ENCODE peak calls at places on chromosomes 6 and 20, in five cellular contexts. One of them, this sample, is unnamed.

GRCh38 chr20:8427419-8428065 is 295.5 kb downstream of the PLCB1 start:
- DNase-seq in BJ: no peak
- DNase-seq in A549: no peak
- DNase-seq in fibroblast of the aortic adventitia: peak
- DNase-seq in sigmoid colon: no peak
- DNase-seq in this sample: no peak

GRCh38 chr6:29834564-29835436 is 7.2 kb downstream of the HLA-G start:
- DNase-seq in A549: no peak
- DNase-seq in sigmoid colon: no peak
- DNase-seq in fibroblast of the aortic adventitia: peak
- DNase-seq in BJ: no peak
- DNase-seq in this sample: peak

GRCh38 chr6:88612631-88613030 is 350.8 kb downstream of the RNGTT start:
- DNase-seq in BJ: no peak
- DNase-seq in A549: no peak
- DNase-seq in fibroblast of the aortic adventitia: no peak
- DNase-seq in sigmoid colon: no peak
- DNase-seq in this sample: no peak

GRCh38 chr20:62476074-62476838 is 461 bp upstream of the GATA5 start:
- DNase-seq in sigmoid colon: no peak
- DNase-seq in A549: peak
- DNase-seq in fibroblast of the aortic adventitia: no peak
- DNase-seq in BJ: no peak
- DNase-seq in this sample: no peak

GRCh38 chr6:136095961-136096360 is 154.2 kb downstream of the MTFR2 start:
- DNase-seq in sigmoid colon: peak
- DNase-seq in BJ: no peak
- DNase-seq in fibroblast of the aortic adventitia: peak
- DNase-seq in A549: no peak
- DNase-seq in this sample: no peak

GRCh38 chr6:143205983-143206382 is 145.3 kb downstream of the AIG1 start:
- DNase-seq in BJ: no peak
- DNase-seq in A549: no peak
- DNase-seq in sigmoid colon: no peak
- DNase-seq in fibroblast of the aortic adventitia: peak
- DNase-seq in this sample: no peak

GRCh38 chr20:63653041-63653973 is at the start of gene STMN3:
- DNase-seq in sigmoid colon: peak
- DNase-seq in BJ: peak
- DNase-seq in fibroblast of the aortic adventitia: peak
- DNase-seq in A549: peak
- DNase-seq in this sample: peak

GRCh38 chr6:53333439-53334408 is 15.0 kb downstream of the ELOVL5 start:
- DNase-seq in BJ: no peak
- DNase-seq in fibroblast of the aortic adventitia: no peak
- DNase-seq in sigmoid colon: no peak
- DNase-seq in A549: no peak
- DNase-seq in this sample: no peak

GRCh38 chr20:45345104-45345936 is 2.9 kb downstream of the SDC4 start:
- DNase-seq in A549: no peak
- DNase-seq in sigmoid colon: no peak
- DNase-seq in BJ: no peak
- DNase-seq in fibroblast of the aortic adventitia: no peak
- DNase-seq in this sample: peak

GRCh38 chr6:125954735-125955410 is 1.7 kb upstream of the HINT3 start:
- DNase-seq in A549: no peak
- DNase-seq in BJ: no peak
- DNase-seq in fibroblast of the aortic adventitia: no peak
- DNase-seq in sigmoid colon: no peak
- DNase-seq in this sample: no peak

GRCh38 chr6:125950293-125950692 is 6.3 kb upstream of the HINT3 start:
- DNase-seq in sigmoid colon: no peak
- DNase-seq in BJ: peak
- DNase-seq in A549: peak
- DNase-seq in fibroblast of the aortic adventitia: peak
- DNase-seq in this sample: peak

GRCh38 chr6:125951323-125951722 is 5.2 kb upstream of the HINT3 start:
- DNase-seq in fibroblast of the aortic adventitia: no peak
- DNase-seq in A549: no peak
- DNase-seq in BJ: no peak
- DNase-seq in sigmoid colon: no peak
- DNase-seq in this sample: no peak

GRCh38 chr6:125953502-125953875 is 3.1 kb upstream of the HINT3 start:
- DNase-seq in fibroblast of the aortic adventitia: no peak
- DNase-seq in BJ: no peak
- DNase-seq in A549: no peak
- DNase-seq in sigmoid colon: no peak
- DNase-seq in this sample: peak

DNA sequence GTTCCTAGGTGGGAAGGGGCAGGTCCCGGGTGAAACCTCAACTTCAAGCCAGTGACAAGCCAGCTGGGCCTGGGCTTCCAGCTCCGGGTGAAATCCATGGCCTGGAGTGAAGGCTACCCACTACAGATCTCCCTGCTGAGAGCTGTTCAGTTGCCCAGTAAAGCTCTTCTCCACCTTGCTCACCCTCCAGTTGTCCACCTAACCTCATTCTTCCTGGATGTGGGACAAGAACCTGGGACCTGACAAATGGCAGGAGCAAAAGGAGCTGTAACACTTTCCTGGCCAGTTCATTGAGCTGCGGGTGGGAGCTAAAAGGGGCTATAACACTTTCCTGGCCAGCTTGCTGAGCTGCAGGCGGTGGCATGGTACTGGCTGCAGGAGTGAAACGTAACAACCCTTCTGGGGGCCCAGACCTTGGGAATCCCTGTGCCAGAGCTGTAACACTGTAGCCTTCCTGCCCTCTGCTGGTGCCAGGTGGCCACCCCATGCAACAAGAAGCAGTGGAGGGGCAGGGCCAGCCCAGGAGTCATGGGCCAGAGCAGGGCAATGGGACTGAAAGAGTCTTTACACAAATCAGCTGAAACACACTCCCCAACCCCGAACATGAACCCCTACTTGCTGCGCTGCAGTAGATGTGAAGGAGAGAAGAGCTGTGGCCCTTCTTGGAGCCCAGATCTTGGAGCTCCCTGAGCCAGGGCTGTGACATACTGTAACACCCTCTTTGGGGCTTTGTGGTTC is 3.6 kb upstream of the HINT3 start:
- DNase-seq in sigmoid colon: no peak
- DNase-seq in A549: peak
- DNase-seq in BJ: no peak
- DNase-seq in fibroblast of the aortic adventitia: peak
- DNase-seq in this sample: peak
- TF ChIP-seq CTCF in sigmoid colon: no peak
- TF ChIP-seq CTCF in A549: peak
- TF ChIP-seq CTCF in BJ: peak
- TF ChIP-seq CTCF in fibroblast of the aortic adventitia: peak
- TF ChIP-seq CTCF in this sample: peak

GRCh38 chr20:36542019-36542488 is 735 bp downstream of the MYL9 start:
- DNase-seq in sigmoid colon: peak
- DNase-seq in A549: peak
- DNase-seq in BJ: no peak
- DNase-seq in fibroblast of the aortic adventitia: peak
- DNase-seq in this sample: peak
- H3K4me3 ChIP-seq in sigmoid colon: peak
- H3K4me3 ChIP-seq in A549: peak
- H3K4me3 ChIP-seq in BJ: peak
- H3K4me3 ChIP-seq in fibroblast of the aortic adventitia: peak
- H3K4me3 ChIP-seq in this sample: no peak

GRCh38 chr20:35697696-35698297 is 1.4 kb downstream of the NFS1 start:
- DNase-seq in BJ: no peak
- DNase-seq in sigmoid colon: peak
- DNase-seq in A549: no peak
- DNase-seq in fibroblast of the aortic adventitia: no peak
- DNase-seq in this sample: no peak

GRCh38 chr20:35695978-35696377 is 3.2 kb downstream of the NFS1 start:
- DNase-seq in fibroblast of the aortic adventitia: no peak
- DNase-seq in BJ: no peak
- DNase-seq in sigmoid colon: peak
- DNase-seq in A549: no peak
- DNase-seq in this sample: no peak

GRCh38 chr20:35698298-35699126 is 640 bp downstream of the NFS1 start:
- DNase-seq in A549: no peak
- DNase-seq in fibroblast of the aortic adventitia: no peak
- DNase-seq in BJ: no peak
- DNase-seq in sigmoid colon: peak
- DNase-seq in this sample: peak

GRCh38 chr20:35699127-35699913 is at the start of the genes NFS1 and ROMO1:
- DNase-seq in sigmoid colon: peak
- DNase-seq in fibroblast of the aortic adventitia: peak
- DNase-seq in A549: peak
- DNase-seq in BJ: peak
- DNase-seq in this sample: peak

DNA sequence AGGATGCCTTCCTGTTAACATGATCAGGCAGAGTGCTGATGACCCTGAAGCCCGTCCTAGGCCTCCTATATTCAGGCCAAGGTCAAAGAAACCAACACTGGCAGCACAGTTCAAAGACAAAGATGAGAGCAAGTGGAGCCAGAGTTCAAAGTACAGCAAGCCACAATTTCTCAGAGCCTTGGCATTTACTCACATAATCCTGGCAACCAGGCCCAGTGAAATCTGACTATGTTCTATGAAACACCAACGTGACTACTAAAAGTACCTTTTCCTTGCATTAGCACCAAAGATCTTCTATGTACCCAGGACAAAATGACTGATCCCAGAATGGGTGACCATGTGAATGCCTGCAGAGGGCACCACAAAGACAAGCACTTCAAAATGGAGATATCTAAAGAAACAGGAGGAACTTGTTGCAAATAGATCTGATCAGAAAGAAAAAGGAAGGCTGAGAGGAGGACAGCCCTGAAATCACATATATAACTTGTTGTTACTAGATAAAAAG is 3.9 kb downstream of the NFS1 start:
- DNase-seq in sigmoid colon: no peak
- DNase-seq in BJ: no peak
- DNase-seq in A549: no peak
- DNase-seq in fibroblast of the aortic adventitia: no peak
- DNase-seq in this sample: no peak
- TF ChIP-seq CTCF in sigmoid colon: no peak
- TF ChIP-seq CTCF in BJ: no peak
- TF ChIP-seq CTCF in A549: no peak
- TF ChIP-seq CTCF in fibroblast of the aortic adventitia: no peak
- TF ChIP-seq CTCF in this sample: no peak

GRCh38 chr6:147040521-147040920 is 163.7 kb upstream of the STXBP5 start:
- DNase-seq in BJ: no peak
- DNase-seq in fibroblast of the aortic adventitia: no peak
- DNase-seq in A549: no peak
- DNase-seq in sigmoid colon: no peak
- DNase-seq in this sample: no peak
- H3K4me3 ChIP-seq in BJ: no peak
- H3K4me3 ChIP-seq in fibroblast of the aortic adventitia: no peak
- H3K4me3 ChIP-seq in A549: no peak
- H3K4me3 ChIP-seq in sigmoid colon: no peak
- H3K4me3 ChIP-seq in this sample: no peak

GRCh38 chr6:75347797-75348610 is 63.4 kb upstream of the TMEM30A start:
- DNase-seq in fibroblast of the aortic adventitia: peak
- DNase-seq in sigmoid colon: no peak
- DNase-seq in A549: no peak
- DNase-seq in BJ: no peak
- DNase-seq in this sample: no peak

GRCh38 chr6:75350156-75350555 is 65.6 kb upstream of the TMEM30A start:
- DNase-seq in BJ: no peak
- DNase-seq in A549: no peak
- DNase-seq in fibroblast of the aortic adventitia: no peak
- DNase-seq in sigmoid colon: no peak
- DNase-seq in this sample: no peak

GRCh38 chr6:75350808-75351207 is 66.2 kb upstream of the TMEM30A start:
- DNase-seq in BJ: no peak
- DNase-seq in sigmoid colon: no peak
- DNase-seq in fibroblast of the aortic adventitia: no peak
- DNase-seq in A549: no peak
- DNase-seq in this sample: no peak

GRCh38 chr6:75348882-75349261 is 64.3 kb upstream of the TMEM30A start:
- DNase-seq in A549: no peak
- DNase-seq in sigmoid colon: no peak
- DNase-seq in fibroblast of the aortic adventitia: no peak
- DNase-seq in BJ: no peak
- DNase-seq in this sample: no peak

DNA sequence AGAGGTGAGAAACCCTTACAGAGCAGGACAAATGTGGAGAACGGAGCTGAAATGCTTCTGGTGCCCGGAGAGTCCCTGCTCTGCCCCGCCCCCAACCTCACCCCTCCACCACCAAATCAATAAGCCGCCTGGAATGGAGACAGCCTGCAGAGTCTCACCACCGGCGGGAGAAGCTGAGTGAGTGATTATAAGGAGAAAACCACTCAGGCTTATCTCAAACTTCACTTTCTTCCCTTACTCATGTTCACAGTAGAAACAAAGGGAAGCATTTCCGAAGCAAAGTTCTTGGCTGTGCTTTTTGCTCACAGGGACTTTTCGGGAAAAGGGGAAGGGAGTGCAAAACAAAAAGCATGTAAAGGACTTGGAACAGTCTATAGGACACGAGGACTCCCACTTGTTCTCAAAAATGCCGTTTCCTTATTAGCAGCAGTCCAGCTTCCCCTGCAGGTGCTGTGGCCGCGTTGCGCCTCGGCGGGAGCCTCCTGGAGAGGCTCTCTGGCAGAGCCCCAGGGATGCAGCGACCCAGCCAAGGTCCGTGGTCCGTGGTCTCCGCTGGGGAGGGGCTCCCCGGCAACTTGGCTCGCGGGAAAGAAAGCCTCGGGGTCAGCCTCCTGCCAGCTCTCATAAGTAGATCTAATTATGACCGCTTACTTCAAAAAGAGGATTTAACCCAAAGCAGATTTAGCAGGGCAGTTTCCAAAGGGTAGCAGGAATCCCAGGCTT is 64.8 kb upstream of the TMEM30A start:
- DNase-seq in fibroblast of the aortic adventitia: peak
- DNase-seq in sigmoid colon: no peak
- DNase-seq in BJ: no peak
- DNase-seq in A549: no peak
- DNase-seq in this sample: peak
- TF ChIP-seq CTCF in fibroblast of the aortic adventitia: no peak
- TF ChIP-seq CTCF in sigmoid colon: peak
- TF ChIP-seq CTCF in BJ: peak
- TF ChIP-seq CTCF in A549: no peak
- TF ChIP-seq CTCF in this sample: no peak

DNA sequence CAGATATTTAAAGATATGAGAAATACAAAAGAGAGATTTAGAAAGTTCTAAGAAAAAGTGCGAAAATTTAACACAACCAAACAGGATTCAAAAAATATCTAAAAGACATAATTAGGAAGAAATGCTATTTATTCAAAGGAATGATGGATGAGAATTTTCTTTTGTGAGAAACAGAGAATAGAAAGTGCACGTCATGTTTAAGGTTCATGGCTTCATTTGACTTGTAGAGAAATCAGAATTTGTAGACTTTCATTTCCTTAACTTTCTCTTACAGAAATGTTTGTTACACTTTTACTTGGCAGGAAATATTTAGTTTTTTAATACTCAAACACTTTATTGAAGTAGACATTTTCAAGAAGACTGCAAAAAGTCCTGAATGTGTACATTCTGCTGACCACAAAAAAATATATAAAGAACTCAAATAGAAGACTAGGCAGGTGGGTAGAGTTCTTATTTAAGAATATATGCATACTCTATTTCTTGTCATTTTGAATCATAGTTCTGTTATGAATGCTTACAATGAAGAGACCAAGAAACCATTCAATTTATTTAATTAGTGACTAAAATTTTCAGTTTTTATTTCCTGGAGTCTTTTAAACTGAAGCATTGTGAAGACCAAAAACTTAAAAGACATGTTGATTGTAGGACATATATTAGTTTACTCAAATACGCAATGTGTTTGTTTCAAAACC is 710.5 kb upstream of the HS3ST5 start:
- DNase-seq in A549: no peak
- DNase-seq in sigmoid colon: no peak
- DNase-seq in BJ: no peak
- DNase-seq in fibroblast of the aortic adventitia: no peak
- DNase-seq in this sample: no peak
- H3K4me3 ChIP-seq in A549: no peak
- H3K4me3 ChIP-seq in sigmoid colon: no peak
- H3K4me3 ChIP-seq in BJ: no peak
- H3K4me3 ChIP-seq in fibroblast of the aortic adventitia: no peak
- H3K4me3 ChIP-seq in this sample: no peak